ENCODE peak calls at places on chromosomes 16 and 17, in seven cellular contexts. One of them, this sample, is unnamed.

GRCh38 chr17:65472602-65473001 is 88.8 kb downstream of the AXIN2 start:
- DNase-seq in heart left ventricle: no peak
- DNase-seq in WTC11: no peak
- DNase-seq in left lung: no peak
- DNase-seq in tibial artery: peak; percentile 87
- DNase-seq in ovary: peak; percentile 52
- DNase-seq in fibroblast of lung: peak; percentile 53
- DNase-seq in this sample: no peak

GRCh38 chr16:1466054-1466453 is 8.8 kb downstream of the CLCN7 start:
- DNase-seq in heart left ventricle: no peak
- DNase-seq in WTC11: no peak
- DNase-seq in left lung: peak; percentile 72
- DNase-seq in tibial artery: no peak
- DNase-seq in ovary: no peak
- DNase-seq in fibroblast of lung: no peak
- DNase-seq in this sample: no peak

GRCh38 chr17:78674156-78674555 is 97.0 kb upstream of the DNAH17 start:
- DNase-seq in heart left ventricle: no peak
- DNase-seq in WTC11: no peak
- DNase-seq in left lung: no peak
- DNase-seq in tibial artery: no peak
- DNase-seq in ovary: no peak
- DNase-seq in fibroblast of lung: no peak
- DNase-seq in this sample: no peak

GRCh38 chr17:33140413-33141099 is 148.9 kb downstream of the SPACA3 start:
- DNase-seq in heart left ventricle: no peak
- DNase-seq in WTC11: no peak
- DNase-seq in left lung: no peak
- DNase-seq in tibial artery: no peak
- DNase-seq in ovary: no peak
- DNase-seq in fibroblast of lung: peak; percentile 8
- DNase-seq in this sample: no peak

GRCh38 chr17:5758651-5759050 is 174.3 kb upstream of the NLRP1 start:
- DNase-seq in heart left ventricle: no peak
- DNase-seq in WTC11: peak; percentile 53
- DNase-seq in left lung: no peak
- DNase-seq in tibial artery: no peak
- DNase-seq in ovary: no peak
- DNase-seq in fibroblast of lung: peak; percentile 65
- DNase-seq in this sample: no peak

GRCh38 chr17:56681561-56682266 is 88.2 kb downstream of the NOG start:
- DNase-seq in heart left ventricle: no peak
- DNase-seq in WTC11: no peak
- DNase-seq in left lung: no peak
- DNase-seq in tibial artery: no peak
- DNase-seq in ovary: no peak
- DNase-seq in fibroblast of lung: peak; percentile 99
- DNase-seq in this sample: no peak

GRCh38 chr17:70608193-70608592 is 438.9 kb downstream of the KCNJ2 start:
- DNase-seq in heart left ventricle: no peak
- DNase-seq in WTC11: no peak
- DNase-seq in left lung: no peak
- DNase-seq in tibial artery: no peak
- DNase-seq in ovary: no peak
- DNase-seq in fibroblast of lung: peak; percentile 34
- DNase-seq in this sample: no peak

GRCh38 chr16:85746431-85747227 is 4.3 kb downstream of the C16orf74 start:
- DNase-seq in heart left ventricle: no peak
- DNase-seq in WTC11: no peak
- DNase-seq in left lung: no peak
- DNase-seq in tibial artery: no peak
- DNase-seq in ovary: no peak
- DNase-seq in fibroblast of lung: peak; percentile 48
- DNase-seq in this sample: no peak

GRCh38 chr17:13776027-13776551 is 174.4 kb upstream of the HS3ST3A1 start:
- DNase-seq in heart left ventricle: peak; percentile 41
- DNase-seq in WTC11: no peak
- DNase-seq in left lung: no peak
- DNase-seq in tibial artery: no peak
- DNase-seq in ovary: no peak
- DNase-seq in fibroblast of lung: no peak
- DNase-seq in this sample: no peak

GRCh38 chr17:81295031-81295677 is at the start of gene SLC38A10:
- DNase-seq in heart left ventricle: peak; percentile 93
- DNase-seq in WTC11: peak; percentile 85
- DNase-seq in left lung: peak; percentile 98
- DNase-seq in tibial artery: peak; percentile 94
- DNase-seq in ovary: peak; percentile 94
- DNase-seq in fibroblast of lung: peak; percentile 78
- DNase-seq in this sample: peak; percentile 94

GRCh38 chr17:78343433-78344201 is 16.3 kb downstream of the SOCS3 start:
- DNase-seq in heart left ventricle: no peak
- DNase-seq in WTC11: no peak
- DNase-seq in left lung: peak; percentile 92
- DNase-seq in tibial artery: no peak
- DNase-seq in ovary: no peak
- DNase-seq in fibroblast of lung: no peak
- DNase-seq in this sample: no peak

GRCh38 chr17:5545051-5545987 is 39.0 kb downstream of the NLRP1 start:
- DNase-seq in heart left ventricle: no peak
- DNase-seq in WTC11: no peak
- DNase-seq in left lung: no peak
- DNase-seq in tibial artery: no peak
- DNase-seq in ovary: no peak
- DNase-seq in fibroblast of lung: peak; percentile 62
- DNase-seq in this sample: no peak

GRCh38 chr17:77319211-77320031 is 178.7 kb downstream of the SEC14L1 start:
- DNase-seq in heart left ventricle: peak; percentile 80
- DNase-seq in WTC11: peak; percentile 30
- DNase-seq in left lung: peak; percentile 94
- DNase-seq in tibial artery: peak; percentile 95
- DNase-seq in ovary: peak; percentile 73
- DNase-seq in fibroblast of lung: peak; percentile 83
- DNase-seq in this sample: peak; percentile 89

GRCh38 chr16:17194190-17194780 is 276.5 kb downstream of the XYLT1 start:
- DNase-seq in heart left ventricle: peak; percentile 32
- DNase-seq in WTC11: peak; percentile 87
- DNase-seq in left lung: peak; percentile 83
- DNase-seq in tibial artery: peak; percentile 73
- DNase-seq in ovary: peak; percentile 67
- DNase-seq in fibroblast of lung: peak; percentile 38
- DNase-seq in this sample: peak; percentile 48

GRCh38 chr16:68214726-68215125 is 21.2 kb downstream of the ESRP2 start:
- DNase-seq in heart left ventricle: no peak
- DNase-seq in WTC11: no peak
- DNase-seq in left lung: no peak
- DNase-seq in tibial artery: no peak
- DNase-seq in ovary: no peak
- DNase-seq in fibroblast of lung: no peak
- DNase-seq in this sample: no peak

GRCh38 chr17:55421179-55421934 is at the start of gene MMD:
- DNase-seq in heart left ventricle: no peak
- DNase-seq in WTC11: peak; percentile 32
- DNase-seq in left lung: peak; percentile 82
- DNase-seq in tibial artery: peak; percentile 67
- DNase-seq in ovary: no peak
- DNase-seq in fibroblast of lung: no peak
- DNase-seq in this sample: no peak

GRCh38 chr17:55418369-55419268 is 3.0 kb downstream of the MMD start:
- DNase-seq in heart left ventricle: no peak
- DNase-seq in WTC11: no peak
- DNase-seq in left lung: no peak
- DNase-seq in tibial artery: no peak
- DNase-seq in ovary: no peak
- DNase-seq in fibroblast of lung: no peak
- DNase-seq in this sample: no peak

GRCh38 chr17:55423535-55423934 is 1.9 kb upstream of the MMD start:
- DNase-seq in heart left ventricle: no peak
- DNase-seq in WTC11: no peak
- DNase-seq in left lung: no peak
- DNase-seq in tibial artery: no peak
- DNase-seq in ovary: no peak
- DNase-seq in fibroblast of lung: no peak
- DNase-seq in this sample: no peak

GRCh38 chr17:55420067-55420775 is 1.4 kb downstream of the MMD start:
- DNase-seq in heart left ventricle: peak; percentile 30
- DNase-seq in WTC11: no peak
- DNase-seq in left lung: no peak
- DNase-seq in tibial artery: no peak
- DNase-seq in ovary: no peak
- DNase-seq in fibroblast of lung: no peak
- DNase-seq in this sample: no peak

GRCh38 chr17:55420776-55421178 is 858 bp downstream of the MMD start:
- DNase-seq in heart left ventricle: peak; percentile 66
- DNase-seq in WTC11: peak; percentile 40
- DNase-seq in left lung: peak; percentile 87
- DNase-seq in tibial artery: peak; percentile 73
- DNase-seq in ovary: peak; percentile 53
- DNase-seq in fibroblast of lung: peak; percentile 19
- DNase-seq in this sample: peak; percentile 53
- TF ChIP-seq CTCF in heart left ventricle: no peak
- TF ChIP-seq CTCF in WTC11: no peak
- TF ChIP-seq CTCF in left lung: no peak
- TF ChIP-seq CTCF in tibial artery: no peak
- TF ChIP-seq CTCF in ovary: no peak
- TF ChIP-seq CTCF in fibroblast of lung: no peak
- TF ChIP-seq CTCF in this sample: no peak

DNA sequence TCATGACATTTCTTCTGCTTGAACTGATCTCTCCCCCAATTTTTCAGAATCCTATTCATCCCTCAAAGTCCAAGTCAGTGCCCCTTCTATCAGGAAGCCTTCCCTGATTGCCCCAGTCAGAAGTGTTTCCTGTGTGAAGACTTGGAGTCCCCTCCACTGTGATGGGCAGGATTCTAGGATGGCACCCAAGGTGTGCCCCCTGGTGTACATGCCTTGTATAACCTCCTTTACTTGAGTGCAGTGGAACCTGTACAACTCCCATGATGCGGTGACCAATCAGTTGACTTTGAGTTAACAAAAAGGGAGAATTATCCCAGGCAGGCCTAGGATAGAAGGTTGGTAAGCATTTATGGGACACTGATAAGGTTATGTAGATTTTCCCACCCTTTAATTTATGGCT is 23.4 kb downstream of the MYH13 start:
- DNase-seq in heart left ventricle: no peak
- DNase-seq in WTC11: peak; percentile 50
- DNase-seq in left lung: no peak
- DNase-seq in tibial artery: no peak
- DNase-seq in ovary: no peak
- DNase-seq in fibroblast of lung: no peak
- DNase-seq in this sample: no peak
- TF ChIP-seq CTCF in heart left ventricle: no peak
- TF ChIP-seq CTCF in WTC11: peak; percentile 53
- TF ChIP-seq CTCF in left lung: no peak
- TF ChIP-seq CTCF in tibial artery: no peak
- TF ChIP-seq CTCF in ovary: no peak
- TF ChIP-seq CTCF in fibroblast of lung: no peak
- TF ChIP-seq CTCF in this sample: peak; percentile 59

DNA sequence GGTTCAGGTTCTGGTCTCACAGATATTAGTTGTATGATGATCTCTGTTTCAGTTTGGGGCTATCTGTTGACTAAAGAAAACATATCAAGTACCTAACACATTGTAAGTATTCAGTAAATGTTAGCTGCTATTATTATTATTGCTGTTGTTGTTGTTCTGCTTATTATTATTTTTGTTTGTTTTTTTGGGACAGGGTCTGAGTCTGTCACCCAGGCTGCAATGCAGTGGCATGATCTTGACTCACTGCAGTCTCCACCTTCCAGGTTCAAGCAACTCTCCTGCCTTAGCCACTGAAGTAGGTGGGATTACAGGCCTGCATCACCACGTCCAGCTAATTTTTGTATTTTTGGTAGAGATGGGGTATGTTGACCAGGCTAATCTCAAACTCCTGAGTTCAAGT is 44.5 kb downstream of the ARHGAP17 start:
- DNase-seq in heart left ventricle: no peak
- DNase-seq in WTC11: no peak
- DNase-seq in left lung: no peak
- DNase-seq in tibial artery: no peak
- DNase-seq in ovary: no peak
- DNase-seq in fibroblast of lung: no peak
- DNase-seq in this sample: no peak
- TF ChIP-seq CTCF in heart left ventricle: no peak
- TF ChIP-seq CTCF in WTC11: no peak
- TF ChIP-seq CTCF in left lung: no peak
- TF ChIP-seq CTCF in tibial artery: no peak
- TF ChIP-seq CTCF in ovary: no peak
- TF ChIP-seq CTCF in fibroblast of lung: no peak
- TF ChIP-seq CTCF in this sample: no peak

DNA sequence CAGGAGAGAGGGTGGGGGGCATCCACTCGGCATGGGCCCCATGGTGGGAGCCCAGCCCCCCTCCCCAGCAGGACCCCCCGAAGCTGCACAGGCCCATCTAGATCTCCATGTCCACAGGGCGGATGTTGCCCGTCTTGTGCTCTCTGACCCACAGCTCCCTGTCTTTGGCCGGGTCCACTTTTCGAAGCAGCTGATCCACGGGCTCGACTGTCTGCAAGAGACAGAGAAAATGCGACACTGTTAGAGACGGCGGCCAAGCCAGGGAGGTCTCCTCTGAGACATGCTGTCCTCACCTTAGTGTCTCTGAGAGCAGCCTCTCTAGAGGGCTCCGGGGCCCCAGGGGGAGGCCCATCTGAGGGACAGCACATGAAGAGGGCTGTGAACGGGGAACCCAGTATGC is 12.1 kb upstream of the RCVRN start:
- DNase-seq in heart left ventricle: no peak
- DNase-seq in WTC11: no peak
- DNase-seq in left lung: no peak
- DNase-seq in tibial artery: no peak
- DNase-seq in ovary: no peak
- DNase-seq in fibroblast of lung: no peak
- DNase-seq in this sample: no peak
- TF ChIP-seq CTCF in heart left ventricle: no peak
- TF ChIP-seq CTCF in WTC11: no peak
- TF ChIP-seq CTCF in left lung: no peak
- TF ChIP-seq CTCF in tibial artery: no peak
- TF ChIP-seq CTCF in ovary: no peak
- TF ChIP-seq CTCF in fibroblast of lung: no peak
- TF ChIP-seq CTCF in this sample: no peak

GRCh38 chr17:75937652-75938051 is 3.2 kb downstream of the FBF1 start:
- DNase-seq in heart left ventricle: no peak
- DNase-seq in WTC11: no peak
- DNase-seq in left lung: peak; percentile 38
- DNase-seq in tibial artery: no peak
- DNase-seq in ovary: no peak
- DNase-seq in fibroblast of lung: no peak
- DNase-seq in this sample: no peak

GRCh38 chr17:75945202-75945601 is 4.4 kb upstream of the FBF1 start:
- DNase-seq in heart left ventricle: no peak
- DNase-seq in WTC11: no peak
- DNase-seq in left lung: no peak
- DNase-seq in tibial artery: no peak
- DNase-seq in ovary: no peak
- DNase-seq in fibroblast of lung: no peak
- DNase-seq in this sample: no peak

GRCh38 chr17:75941442-75941819 is 589 bp upstream of the FBF1 start:
- DNase-seq in heart left ventricle: no peak
- DNase-seq in WTC11: no peak
- DNase-seq in left lung: no peak
- DNase-seq in tibial artery: no peak
- DNase-seq in ovary: peak; percentile 47
- DNase-seq in fibroblast of lung: no peak
- DNase-seq in this sample: no peak

GRCh38 chr17:75942473-75942872 is 1.6 kb upstream of the FBF1 start:
- DNase-seq in heart left ventricle: no peak
- DNase-seq in WTC11: no peak
- DNase-seq in left lung: no peak
- DNase-seq in tibial artery: no peak
- DNase-seq in ovary: no peak
- DNase-seq in fibroblast of lung: no peak
- DNase-seq in this sample: no peak

GRCh38 chr17:75940727-75941441 is at the start of gene FBF1:
- DNase-seq in heart left ventricle: peak; percentile 94
- DNase-seq in WTC11: peak; percentile 97
- DNase-seq in left lung: peak; percentile 99
- DNase-seq in tibial artery: peak; percentile 97
- DNase-seq in ovary: peak; percentile 94
- DNase-seq in fibroblast of lung: peak; percentile 93
- DNase-seq in this sample: peak; percentile 86
- TF ChIP-seq CTCF in heart left ventricle: no peak
- TF ChIP-seq CTCF in WTC11: no peak
- TF ChIP-seq CTCF in left lung: no peak
- TF ChIP-seq CTCF in tibial artery: peak; percentile 4
- TF ChIP-seq CTCF in ovary: no peak
- TF ChIP-seq CTCF in fibroblast of lung: no peak
- TF ChIP-seq CTCF in this sample: no peak